ENCODE peak calls at places on chromosomes 1 and 21, in four cellular contexts. A is cardiac muscle cell, V is upper lobe of right lung, S is neural progenitor cell. B is an unnamed sample.

GRCh38 chr21:25956993-25957714 is 213.4 kb downstream of the APP start:
- DNase-seq in A (peak; percentile 81), V (no peak), S (no peak), B (peak; percentile 85)

GRCh38 chr21:26795398-26795790 is 49.8 kb downstream of the ADAMTS1 start:
- DNase-seq in A (peak; percentile 29), V (no peak), S (no peak), B (peak; percentile 68)

GRCh38 chr21:36860736-36861594 is 105.5 kb downstream of the HLCS start:
- DNase-seq in A (peak; percentile 75), V (no peak), S (no peak), B (no peak)

GRCh38 chr1:185674201-185674600 is 60.0 kb upstream of the HMCN1 start:
- DNase-seq in A (peak; percentile 11), V (no peak), S (no peak), B (no peak)

GRCh38 chr1:52403566-52404115 is 582 bp downstream of the ORC1 start:
- DNase-seq in A (peak; percentile 76), V (no peak), S (peak; percentile 61), B (no peak)

GRCh38 chr1:208209286-208209685 is 34.9 kb downstream of the PLXNA2 start:
- DNase-seq in A (no peak), V (no peak), S (peak; percentile 19), B (no peak)

GRCh38 chr1:169003864-169004516 is 102.5 kb upstream of the ATP1B1 start:
- DNase-seq in A (peak; percentile 25), V (peak; percentile 71), S (no peak), B (no peak)

GRCh38 chr1:55050283-55050682 is 10.9 kb downstream of the PCSK9 start:
- DNase-seq in A (peak; percentile 76), V (no peak), S (no peak), B (no peak)

GRCh38 chr1:219495737-219496408 is 117.0 kb downstream of the ZC3H11B start:
- DNase-seq in A (no peak), V (no peak), S (no peak), B (no peak)

GRCh38 chr1:1210726-1211540 is 3.0 kb downstream of the TNFRSF4 start:
- DNase-seq in A (no peak), V (no peak), S (no peak), B (no peak)

GRCh38 chr1:109931189-109931672 is 20.6 kb downstream of the CSF1 start:
- DNase-seq in A (peak; percentile 91), V (peak; percentile 86), S (peak; percentile 97), B (peak; percentile 64)

GRCh38 chr1:3053986-3054385 is 15.0 kb upstream of the PRDM16 start:
- DNase-seq in A (no peak), V (no peak), S (no peak), B (no peak)

GRCh38 chr1:3350441-3351261 is 103.8 kb upstream of the ARHGEF16 start:
- DNase-seq in A (no peak), V (no peak), S (peak; percentile 45), B (peak; percentile 60)

GRCh38 chr1:62515055-62515454 is 78.2 kb downstream of the USP1 start:
- DNase-seq in A (peak; percentile 73), V (no peak), S (no peak), B (no peak)

GRCh38 chr1:197915217-197915616 is 2.0 kb upstream of the LHX9 start:
- DNase-seq in A (no peak), V (no peak), S (peak; percentile 85), B (no peak)

GRCh38 chr21:38171723-38172344 is 85.0 kb upstream of the KCNJ15 start:
- DNase-seq in A (peak; percentile 46), V (no peak), S (peak; percentile 72), B (peak; percentile 56)

GRCh38 chr1:45647248-45648021 is 23.6 kb upstream of the CCDC17 start:
- DNase-seq in A (peak; percentile 78), V (no peak), S (no peak), B (no peak)

GRCh38 chr1:199113265-199113869 is 474.5 kb downstream of the PTPRC start:
- DNase-seq in A (peak; percentile 83), V (peak; percentile 72), S (peak; percentile 45), B (peak; percentile 24)

GRCh38 chr21:33047231-33047630 is 21.5 kb downstream of the OLIG2 start:
- DNase-seq in A (peak; percentile 56), V (no peak), S (no peak), B (peak; percentile 41)

GRCh38 chr1:66728021-66728420 is 24.2 kb upstream of the DYNLT5 start:
- DNase-seq in A (peak; percentile 47), V (no peak), S (no peak), B (no peak)

GRCh38 chr1:82226198-82226505 is 425.4 kb downstream of the ADGRL2 start:
- DNase-seq in A (peak; percentile 60), V (no peak), S (no peak), B (peak; percentile 87)

GRCh38 chr1:224373008-224373590 is 16.4 kb downstream of the CNIH4 start:
- DNase-seq in A (no peak), V (no peak), S (no peak), B (no peak)

GRCh38 chr1:230265200-230266115 is 160.7 kb downstream of the PGBD5 start:
- DNase-seq in A (no peak), V (peak; percentile 48), S (no peak), B (no peak)

GRCh38 chr1:119873166-119874025 is 22.9 kb downstream of the ADAM30 start:
- DNase-seq in A (peak; percentile 88), V (no peak), S (no peak), B (no peak)

GRCh38 chr21:44614161-44614631 is 2.3 kb downstream of the KRTAP10-8 start:
- DNase-seq in A (no peak), V (peak; percentile 57), S (no peak), B (no peak)

GRCh38 chr1:13619909-13620308 is 36.3 kb downstream of the PDPN start:
- DNase-seq in A (peak; percentile 81), V (no peak), S (no peak), B (no peak)

GRCh38 chr1:145958734-145959133 is 917 bp upstream of the LIX1L start:
- DNase-seq in A (no peak), V (no peak), S (no peak), B (no peak)
- H3K27me3 ChIP-seq in A (peaks cover 3% of the 10 kb centered on the region), V (no peaks in the 10 kb centered on the region), S (peaks cover 83% of the 10 kb centered on the region), B (no peaks in the 10 kb centered on the region)

GRCh38 chr1:5770981-5771765 is 221.1 kb downstream of the NPHP4 start:
- DNase-seq in A (peak; percentile 3), V (no peak), S (peak; percentile 88), B (peak; percentile 35)
- H3K27me3 ChIP-seq in A (peaks cover 13% of the 10 kb centered on the region), V (peaks cover 21% of the 10 kb centered on the region), S (peaks cover 26% of the 10 kb centered on the region), B (peaks cover 58% of the 10 kb centered on the region)

DNA sequence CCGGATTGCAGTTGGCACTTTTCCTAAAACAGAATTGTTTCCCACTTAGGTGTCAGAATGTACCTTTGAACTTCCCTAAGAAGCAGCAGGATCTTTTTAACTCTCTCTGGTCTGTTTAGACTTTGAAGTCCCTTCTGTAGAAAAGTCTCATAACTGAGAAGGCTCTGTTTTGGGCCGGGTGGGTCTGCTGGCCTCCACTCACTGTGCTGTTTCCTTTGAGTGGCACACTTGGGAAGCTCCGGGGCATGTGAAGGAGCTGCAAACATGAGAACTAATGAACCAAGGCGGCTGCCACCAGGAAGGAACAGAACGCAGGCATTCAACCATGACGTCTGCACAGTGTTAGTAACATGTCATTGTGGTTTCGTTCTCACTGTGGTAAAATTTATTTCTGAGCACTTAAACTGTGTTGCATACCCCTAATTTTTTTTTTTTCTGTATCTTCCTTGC is 19.5 kb upstream of the NCMAP start:
- DNase-seq in A (peak; percentile 27), V (no peak), S (no peak), B (peak; percentile 17)
- H3K27me3 ChIP-seq in A (no peaks in the 10 kb centered on the region), V (no peaks in the 10 kb centered on the region), S (no peaks in the 10 kb centered on the region), B (no peaks in the 10 kb centered on the region)

GRCh38 chr1:151718011-151718431 is 1.4 kb upstream of the CELF3 start:
- DNase-seq in A (peak; percentile 26), V (no peak), S (no peak), B (no peak)

GRCh38 chr1:151718666-151719065 is 2.1 kb upstream of the CELF3 start:
- DNase-seq in A (no peak), V (no peak), S (no peak), B (no peak)

GRCh38 chr1:151716405-151716762 is 219 bp downstream of the CELF3 start:
- DNase-seq in A (no peak), V (no peak), S (no peak), B (no peak)

GRCh38 chr1:151715726-151716404 is 738 bp downstream of the CELF3 start:
- DNase-seq in A (no peak), V (no peak), S (peak; percentile 80), B (peak; percentile 24)

GRCh38 chr1:151716771-151717631 is at the start of gene CELF3:
- DNase-seq in A (peak; percentile 50), V (no peak), S (peak; percentile 83), B (peak; percentile 56)
- H3K27me3 ChIP-seq in A (peaks cover 14% of the 10 kb centered on the region), V (peaks cover 21% of the 10 kb centered on the region), S (peaks cover 49% of the 10 kb centered on the region), B (no peaks in the 10 kb centered on the region)

GRCh38 chr1:204711103-204711946 is 25.8 kb upstream of the LRRN2 start:
- DNase-seq in A (peak; percentile 15), V (no peak), S (no peak), B (no peak)
- H3K27me3 ChIP-seq in A (peaks cover 9% of the 10 kb centered on the region), V (peaks cover 22% of the 10 kb centered on the region), S (peaks cover 78% of the 10 kb centered on the region), B (no peaks in the 10 kb centered on the region)

GRCh38 chr1:26356106-26356505 is 2.2 kb upstream of the CRYBG2 start:
- DNase-seq in A (no peak), V (no peak), S (no peak), B (no peak)
- H3K27me3 ChIP-seq in A (peaks cover 45% of the 10 kb centered on the region), V (peaks cover 37% of the 10 kb centered on the region), S (peaks cover 35% of the 10 kb centered on the region), B (peaks cover 35% of the 10 kb centered on the region)

DNA sequence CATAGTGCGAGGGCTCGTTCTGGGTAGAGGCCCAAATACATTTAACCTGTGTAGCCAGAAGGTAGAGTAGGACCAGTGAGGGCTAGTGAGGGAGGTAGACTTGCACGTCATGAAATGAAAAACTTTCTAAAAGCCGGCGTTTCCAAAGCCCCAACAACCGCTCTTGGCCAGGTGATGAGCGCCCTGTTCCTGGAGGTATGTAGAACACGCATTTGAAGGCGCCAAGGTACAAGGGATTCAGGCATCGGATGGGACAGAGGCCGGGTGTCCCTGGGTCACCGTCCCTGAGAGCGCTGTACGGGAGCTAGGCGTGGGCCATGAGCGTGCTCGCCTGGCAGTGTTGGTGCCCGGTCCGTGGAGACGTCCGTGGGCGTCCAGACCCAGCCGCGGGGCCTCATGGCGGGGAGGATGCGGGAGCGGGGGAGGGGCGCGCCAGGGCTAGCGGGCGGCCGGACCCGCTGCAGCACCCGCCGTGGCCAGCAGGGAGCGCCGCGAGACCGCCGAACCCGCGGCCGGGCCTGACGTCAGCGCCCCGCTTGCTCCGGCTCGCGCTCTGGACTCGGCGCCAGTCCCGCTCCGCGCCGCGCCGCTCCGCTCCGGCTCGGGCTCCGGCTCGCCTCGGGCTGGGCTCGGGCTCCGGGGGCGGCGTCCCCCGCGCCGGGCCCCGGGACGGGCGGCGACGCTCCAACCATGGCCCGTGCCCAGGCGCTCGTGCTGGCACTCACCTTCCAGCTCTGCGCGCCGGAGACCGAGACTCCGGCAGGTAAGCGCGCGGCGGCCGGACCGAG is at the start of gene PTPRU:
- DNase-seq in A (peak; percentile 80), V (peak; percentile 92), S (peak; percentile 93), B (peak; percentile 85)
- H3K27me3 ChIP-seq in A (peaks cover 17% of the 10 kb centered on the region), V (no peaks in the 10 kb centered on the region), S (peaks cover 83% of the 10 kb centered on the region), B (no peaks in the 10 kb centered on the region)

GRCh38 chr1:42143875-42144274 is 9.3 kb upstream of the GUCA2B start:
- DNase-seq in A (no peak), V (no peak), S (no peak), B (peak; percentile 49)
- H3K27me3 ChIP-seq in A (peaks cover 3% of the 10 kb centered on the region), V (peaks cover 13% of the 10 kb centered on the region), S (no peaks in the 10 kb centered on the region), B (no peaks in the 10 kb centered on the region)